ENCODE peak calls at places on chromosome 14, in eight cellular contexts. One of them, this sample, is unnamed.

GRCh38 chr14:24389266-24389855 is 9.4 kb upstream of the NYNRIN start:
- DNase-seq in EL: peak; percentile 31
- DNase-seq in breast epithelium: no peak
- DNase-seq in RWPE1: no peak
- DNase-seq in osteoblast: no peak
- DNase-seq in omental fat pad: no peak
- DNase-seq in sigmoid colon: no peak
- DNase-seq in B cell: no peak
- DNase-seq in this sample: no peak

GRCh38 chr14:70268760-70269159 is 80.0 kb upstream of the SLC8A3 start:
- DNase-seq in EL: no peak
- DNase-seq in breast epithelium: no peak
- DNase-seq in RWPE1: no peak
- DNase-seq in osteoblast: no peak
- DNase-seq in omental fat pad: no peak
- DNase-seq in sigmoid colon: no peak
- DNase-seq in B cell: no peak
- DNase-seq in this sample: no peak

GRCh38 chr14:105505101-105505500 is 14.1 kb downstream of the TEDC1 start:
- DNase-seq in EL: no peak
- DNase-seq in breast epithelium: no peak
- DNase-seq in RWPE1: no peak
- DNase-seq in osteoblast: peak; percentile 77
- DNase-seq in omental fat pad: no peak
- DNase-seq in sigmoid colon: peak; percentile 42
- DNase-seq in B cell: peak; percentile 34
- DNase-seq in this sample: no peak

GRCh38 chr14:105907276-105907675 is 380.9 kb downstream of the TMEM121 start:
- DNase-seq in EL: no peak
- DNase-seq in breast epithelium: no peak
- DNase-seq in RWPE1: no peak
- DNase-seq in osteoblast: peak; percentile 76
- DNase-seq in omental fat pad: no peak
- DNase-seq in sigmoid colon: no peak
- DNase-seq in B cell: no peak
- DNase-seq in this sample: no peak

GRCh38 chr14:53041067-53041466 is 90.2 kb upstream of the FERMT2 start:
- DNase-seq in EL: no peak
- DNase-seq in breast epithelium: no peak
- DNase-seq in RWPE1: no peak
- DNase-seq in osteoblast: no peak
- DNase-seq in omental fat pad: no peak
- DNase-seq in sigmoid colon: no peak
- DNase-seq in B cell: no peak
- DNase-seq in this sample: no peak

GRCh38 chr14:45284802-45285201 is 31.8 kb upstream of the MIS18BP1 start:
- DNase-seq in EL: no peak
- DNase-seq in breast epithelium: no peak
- DNase-seq in RWPE1: no peak
- DNase-seq in osteoblast: no peak
- DNase-seq in omental fat pad: no peak
- DNase-seq in sigmoid colon: no peak
- DNase-seq in B cell: no peak
- DNase-seq in this sample: no peak

GRCh38 chr14:55641954-55642353 is 61.9 kb downstream of the KTN1 start:
- DNase-seq in EL: no peak
- DNase-seq in breast epithelium: no peak
- DNase-seq in RWPE1: no peak
- DNase-seq in osteoblast: no peak
- DNase-seq in omental fat pad: no peak
- DNase-seq in sigmoid colon: no peak
- DNase-seq in B cell: no peak
- DNase-seq in this sample: no peak

GRCh38 chr14:34548472-34548981 is 9.0 kb upstream of the EAPP start:
- DNase-seq in EL: peak; percentile 23
- DNase-seq in breast epithelium: no peak
- DNase-seq in RWPE1: no peak
- DNase-seq in osteoblast: no peak
- DNase-seq in omental fat pad: no peak
- DNase-seq in sigmoid colon: peak; percentile 38
- DNase-seq in B cell: no peak
- DNase-seq in this sample: no peak

GRCh38 chr14:95460647-95461478 is 55.6 kb downstream of the SYNE3 start:
- DNase-seq in EL: peak; percentile 84
- DNase-seq in breast epithelium: no peak
- DNase-seq in RWPE1: peak; percentile 90
- DNase-seq in osteoblast: peak; percentile 97
- DNase-seq in omental fat pad: no peak
- DNase-seq in sigmoid colon: peak; percentile 88
- DNase-seq in B cell: no peak
- DNase-seq in this sample: peak; percentile 92

GRCh38 chr14:72898448-72898847 is 4.5 kb upstream of the DPF3 start:
- DNase-seq in EL: no peak
- DNase-seq in breast epithelium: no peak
- DNase-seq in RWPE1: no peak
- DNase-seq in osteoblast: no peak
- DNase-seq in omental fat pad: no peak
- DNase-seq in sigmoid colon: no peak
- DNase-seq in B cell: no peak
- DNase-seq in this sample: no peak

GRCh38 chr14:76784881-76785280 is 23.6 kb downstream of the VASH1 start:
- DNase-seq in EL: peak; percentile 77
- DNase-seq in breast epithelium: no peak
- DNase-seq in RWPE1: peak; percentile 86
- DNase-seq in osteoblast: peak; percentile 99
- DNase-seq in omental fat pad: no peak
- DNase-seq in sigmoid colon: peak; percentile 83
- DNase-seq in B cell: peak; percentile 82
- DNase-seq in this sample: peak; percentile 92

GRCh38 chr14:77474763-77475162 is 16.9 kb downstream of the AHSA1 start:
- DNase-seq in EL: no peak
- DNase-seq in breast epithelium: peak; percentile 25
- DNase-seq in RWPE1: no peak
- DNase-seq in osteoblast: no peak
- DNase-seq in omental fat pad: no peak
- DNase-seq in sigmoid colon: no peak
- DNase-seq in B cell: no peak
- DNase-seq in this sample: no peak

GRCh38 chr14:37590096-37590809 is 4.8 kb downstream of the FOXA1 start:
- DNase-seq in EL: no peak
- DNase-seq in breast epithelium: no peak
- DNase-seq in RWPE1: no peak
- DNase-seq in osteoblast: peak; percentile 58
- DNase-seq in omental fat pad: no peak
- DNase-seq in sigmoid colon: no peak
- DNase-seq in B cell: no peak
- DNase-seq in this sample: no peak

GRCh38 chr14:61476105-61476736 is 154.8 kb downstream of the PRKCH start:
- DNase-seq in EL: no peak
- DNase-seq in breast epithelium: no peak
- DNase-seq in RWPE1: no peak
- DNase-seq in osteoblast: no peak
- DNase-seq in omental fat pad: no peak
- DNase-seq in sigmoid colon: no peak
- DNase-seq in B cell: no peak
- DNase-seq in this sample: no peak

GRCh38 chr14:104686624-104687517 is 2.5 kb upstream of the INF2 start:
- DNase-seq in EL: no peak
- DNase-seq in breast epithelium: no peak
- DNase-seq in RWPE1: no peak
- DNase-seq in osteoblast: peak; percentile 70
- DNase-seq in omental fat pad: no peak
- DNase-seq in sigmoid colon: no peak
- DNase-seq in B cell: no peak
- DNase-seq in this sample: no peak

GRCh38 chr14:63941023-63941422 is 88.2 kb downstream of the SYNE2 start:
- DNase-seq in EL: no peak
- DNase-seq in breast epithelium: no peak
- DNase-seq in RWPE1: no peak
- DNase-seq in osteoblast: no peak
- DNase-seq in omental fat pad: no peak
- DNase-seq in sigmoid colon: no peak
- DNase-seq in B cell: no peak
- DNase-seq in this sample: peak; percentile 50

GRCh38 chr14:74647834-74648361 is 35.9 kb upstream of the LTBP2 start:
- DNase-seq in EL: peak; percentile 17
- DNase-seq in breast epithelium: no peak
- DNase-seq in RWPE1: peak; percentile 44
- DNase-seq in osteoblast: no peak
- DNase-seq in omental fat pad: no peak
- DNase-seq in sigmoid colon: peak; percentile 61
- DNase-seq in B cell: no peak
- DNase-seq in this sample: no peak

GRCh38 chr14:99579903-99580570 is 24.0 kb downstream of the CCDC85C start:
- DNase-seq in EL: peak; percentile 97
- DNase-seq in breast epithelium: no peak
- DNase-seq in RWPE1: peak; percentile 95
- DNase-seq in osteoblast: peak; percentile 91
- DNase-seq in omental fat pad: no peak
- DNase-seq in sigmoid colon: no peak
- DNase-seq in B cell: no peak
- DNase-seq in this sample: no peak

GRCh38 chr14:36514278-36515104 is 5.5 kb downstream of the NKX2-1 start:
- DNase-seq in EL: no peak
- DNase-seq in breast epithelium: no peak
- DNase-seq in RWPE1: no peak
- DNase-seq in osteoblast: peak; percentile 82
- DNase-seq in omental fat pad: no peak
- DNase-seq in sigmoid colon: no peak
- DNase-seq in B cell: no peak
- DNase-seq in this sample: no peak

GRCh38 chr14:30227871-30228270 is 300.2 kb upstream of the PRKD1 start:
- DNase-seq in EL: peak; percentile 75
- DNase-seq in breast epithelium: no peak
- DNase-seq in RWPE1: peak; percentile 64
- DNase-seq in osteoblast: no peak
- DNase-seq in omental fat pad: no peak
- DNase-seq in sigmoid colon: no peak
- DNase-seq in B cell: no peak
- DNase-seq in this sample: no peak

GRCh38 chr14:31201111-31201510 is 6.5 kb downstream of the HECTD1 start:
- DNase-seq in EL: no peak
- DNase-seq in breast epithelium: no peak
- DNase-seq in RWPE1: no peak
- DNase-seq in osteoblast: no peak
- DNase-seq in omental fat pad: no peak
- DNase-seq in sigmoid colon: no peak
- DNase-seq in B cell: no peak
- DNase-seq in this sample: no peak

GRCh38 chr14:72663076-72663487 is 230.8 kb downstream of the DPF3 start:
- DNase-seq in EL: no peak
- DNase-seq in breast epithelium: no peak
- DNase-seq in RWPE1: no peak
- DNase-seq in osteoblast: no peak
- DNase-seq in omental fat pad: no peak
- DNase-seq in sigmoid colon: no peak
- DNase-seq in B cell: no peak
- DNase-seq in this sample: no peak

GRCh38 chr14:100775351-100775830 is 48.7 kb downstream of the DLK1 start:
- DNase-seq in EL: no peak
- DNase-seq in breast epithelium: no peak
- DNase-seq in RWPE1: no peak
- DNase-seq in osteoblast: no peak
- DNase-seq in omental fat pad: no peak
- DNase-seq in sigmoid colon: peak; percentile 32
- DNase-seq in B cell: no peak
- DNase-seq in this sample: no peak

GRCh38 chr14:90828642-90829487 is 12.6 kb upstream of the TTC7B start:
- DNase-seq in EL: no peak
- DNase-seq in breast epithelium: no peak
- DNase-seq in RWPE1: no peak
- DNase-seq in osteoblast: peak; percentile 85
- DNase-seq in omental fat pad: no peak
- DNase-seq in sigmoid colon: no peak
- DNase-seq in B cell: no peak
- DNase-seq in this sample: no peak

GRCh38 chr14:96001866-96002510 is 37.2 kb upstream of the C14orf132 start:
- DNase-seq in EL: peak; percentile 15
- DNase-seq in breast epithelium: no peak
- DNase-seq in RWPE1: no peak
- DNase-seq in osteoblast: no peak
- DNase-seq in omental fat pad: no peak
- DNase-seq in sigmoid colon: no peak
- DNase-seq in B cell: no peak
- DNase-seq in this sample: no peak

GRCh38 chr14:63867926-63868921 is 15.4 kb downstream of the SYNE2 start:
- DNase-seq in EL: peak; percentile 6
- DNase-seq in breast epithelium: no peak
- DNase-seq in RWPE1: no peak
- DNase-seq in osteoblast: no peak
- DNase-seq in omental fat pad: no peak
- DNase-seq in sigmoid colon: no peak
- DNase-seq in B cell: no peak
- DNase-seq in this sample: no peak

GRCh38 chr14:51922624-51923023 is 62.2 kb downstream of the GNG2 start:
- DNase-seq in EL: no peak
- DNase-seq in breast epithelium: no peak
- DNase-seq in RWPE1: no peak
- DNase-seq in osteoblast: no peak
- DNase-seq in omental fat pad: no peak
- DNase-seq in sigmoid colon: peak; percentile 76
- DNase-seq in B cell: no peak
- DNase-seq in this sample: no peak

GRCh38 chr14:95892142-95892541 is 15.5 kb downstream of the TUNAR start:
- DNase-seq in EL: no peak
- DNase-seq in breast epithelium: no peak
- DNase-seq in RWPE1: no peak
- DNase-seq in osteoblast: no peak
- DNase-seq in omental fat pad: no peak
- DNase-seq in sigmoid colon: no peak
- DNase-seq in B cell: no peak
- DNase-seq in this sample: no peak

GRCh38 chr14:102517412-102518062 is 8.0 kb upstream of the ANKRD9 start:
- DNase-seq in EL: no peak
- DNase-seq in breast epithelium: no peak
- DNase-seq in RWPE1: no peak
- DNase-seq in osteoblast: peak; percentile 93
- DNase-seq in omental fat pad: no peak
- DNase-seq in sigmoid colon: peak; percentile 68
- DNase-seq in B cell: peak; percentile 62
- DNase-seq in this sample: no peak

GRCh38 chr14:75088566-75089373 is 19.3 kb downstream of the ZC2HC1C start:
- DNase-seq in EL: peak; percentile 60
- DNase-seq in breast epithelium: no peak
- DNase-seq in RWPE1: peak; percentile 54
- DNase-seq in osteoblast: peak; percentile 84
- DNase-seq in omental fat pad: no peak
- DNase-seq in sigmoid colon: no peak
- DNase-seq in B cell: peak; percentile 41
- DNase-seq in this sample: no peak

GRCh38 chr14:76779221-76780057 is 18.2 kb downstream of the VASH1 start:
- DNase-seq in EL: no peak
- DNase-seq in breast epithelium: no peak
- DNase-seq in RWPE1: no peak
- DNase-seq in osteoblast: no peak
- DNase-seq in omental fat pad: no peak
- DNase-seq in sigmoid colon: peak; percentile 40
- DNase-seq in B cell: no peak
- DNase-seq in this sample: peak; percentile 77

GRCh38 chr14:81613341-81614045 is 79.8 kb upstream of the SEL1L start:
- DNase-seq in EL: no peak
- DNase-seq in breast epithelium: no peak
- DNase-seq in RWPE1: no peak
- DNase-seq in osteoblast: no peak
- DNase-seq in omental fat pad: no peak
- DNase-seq in sigmoid colon: no peak
- DNase-seq in B cell: no peak
- DNase-seq in this sample: no peak

GRCh38 chr14:69956970-69957369 is 77.8 kb downstream of the SMOC1 start:
- DNase-seq in EL: no peak
- DNase-seq in breast epithelium: no peak
- DNase-seq in RWPE1: no peak
- DNase-seq in osteoblast: no peak
- DNase-seq in omental fat pad: no peak
- DNase-seq in sigmoid colon: no peak
- DNase-seq in B cell: no peak
- DNase-seq in this sample: no peak

GRCh38 chr14:55514819-55515470 is 65.1 kb upstream of the KTN1 start:
- DNase-seq in EL: peak; percentile 78
- DNase-seq in breast epithelium: no peak
- DNase-seq in RWPE1: peak; percentile 48
- DNase-seq in osteoblast: peak; percentile 78
- DNase-seq in omental fat pad: no peak
- DNase-seq in sigmoid colon: no peak
- DNase-seq in B cell: no peak
- DNase-seq in this sample: no peak

This sample was measured in esophagus muscularis mucosa.